ENCODE peak calls at places on chromosomes 1 and 21, in eight cellular contexts. G is pancreas; Y is heart right ventricle; V is CD4-positive, alpha-beta memory T cell; L is cardiac muscle cell; A is IMR-90; X is PC-3; O is A673. N is an unnamed sample. For H3K4me1, the result is how much of the 10 kb centered on the place peaks cover.

GRCh38 chr1:21269461-21270085 is 20.7 kb downstream of the ECE1 start:
- DNase-seq in G (peak), Y (no peak), V (no peak), L (no peak), A (no peak), X (no peak), O (no peak), N (peak)

GRCh38 chr1:201309420-201309819 is 26.1 kb downstream of the PKP1 start:
- DNase-seq in G (no peak), Y (peak), V (no peak), L (peak), A (peak), X (peak), O (peak), N (peak)

GRCh38 chr1:201376464-201377374 is 761 bp downstream of the TNNT2 start:
- DNase-seq in G (no peak), Y (no peak), V (no peak), L (peak), A (peak), X (peak), O (peak), N (no peak)

GRCh38 chr1:91026777-91027176 is 4.9 kb upstream of the ZNF644 start:
- DNase-seq in G (no peak), Y (no peak), V (no peak), L (peak), A (peak), X (peak), O (no peak), N (no peak)

GRCh38 chr1:71047635-71048607 is at the start of gene PTGER3:
- DNase-seq in G (peak), Y (peak), V (no peak), L (peak), A (no peak), X (no peak), O (peak), N (peak)

GRCh38 chr1:236451796-236452373 is 57.8 kb downstream of the EDARADD start:
- DNase-seq in G (no peak), Y (no peak), V (peak), L (peak), A (no peak), X (peak), O (peak), N (no peak)

GRCh38 chr1:25168193-25169071 is 63.9 kb downstream of the SYF2 start:
- DNase-seq in G (no peak), Y (no peak), V (no peak), L (no peak), A (no peak), X (peak), O (no peak), N (no peak)

GRCh38 chr1:182189535-182190066 is 128.1 kb upstream of the ZNF648 start:
- DNase-seq in G (no peak), Y (no peak), V (no peak), L (no peak), A (no peak), X (no peak), O (no peak), N (no peak)

GRCh38 chr1:235074335-235075120 is 54.1 kb downstream of the TOMM20 start:
- DNase-seq in G (no peak), Y (peak), V (peak), L (peak), A (peak), X (peak), O (no peak), N (peak)

GRCh38 chr1:24535021-24535424 is 20.9 kb upstream of the NCMAP start:
- DNase-seq in G (no peak), Y (no peak), V (peak), L (no peak), A (no peak), X (no peak), O (no peak), N (peak)

GRCh38 chr1:241658081-241658793 is 6.2 kb downstream of the WDR64 start:
- DNase-seq in G (no peak), Y (no peak), V (no peak), L (no peak), A (no peak), X (peak), O (no peak), N (no peak)

GRCh38 chr1:211210052-211210451 is 49.1 kb upstream of the RCOR3 start:
- DNase-seq in G (no peak), Y (no peak), V (no peak), L (peak), A (no peak), X (no peak), O (no peak), N (no peak)

GRCh38 chr1:20571427-20571826 is 17.5 kb upstream of the CDA start:
- DNase-seq in G (no peak), Y (no peak), V (no peak), L (no peak), A (no peak), X (no peak), O (no peak), N (no peak)

GRCh38 chr1:45802343-45803298 is 791 bp upstream of the MAST2 start:
- DNase-seq in G (no peak), Y (peak), V (no peak), L (peak), A (peak), X (peak), O (peak), N (peak)

GRCh38 chr21:18058731-18059398 is 185.8 kb upstream of the CHODL start:
- DNase-seq in G (no peak), Y (no peak), V (no peak), L (no peak), A (no peak), X (no peak), O (no peak), N (no peak)

GRCh38 chr1:82979593-82980230 is 1019.2 kb downstream of the TTLL7 start:
- DNase-seq in G (no peak), Y (no peak), V (no peak), L (no peak), A (no peak), X (no peak), O (no peak), N (no peak)

GRCh38 chr1:112172294-112172882 is 182.9 kb upstream of the KCND3 start:
- DNase-seq in G (no peak), Y (no peak), V (no peak), L (peak), A (peak), X (peak), O (peak), N (no peak)

GRCh38 chr1:10252508-10252907 is 42.1 kb downstream of the KIF1B start:
- DNase-seq in G (no peak), Y (no peak), V (no peak), L (peak), A (peak), X (peak), O (peak), N (no peak)

GRCh38 chr1:170964506-170964905 is 29.2 kb downstream of the MROH9 start:
- DNase-seq in G (no peak), Y (no peak), V (no peak), L (no peak), A (no peak), X (no peak), O (no peak), N (no peak)

GRCh38 chr1:116066868-116067563 is 44.2 kb upstream of the MAB21L3 start:
- DNase-seq in G (no peak), Y (no peak), V (no peak), L (peak), A (peak), X (no peak), O (no peak), N (no peak)

GRCh38 chr21:44713130-44713529 is 1.8 kb upstream of the TSPEAR start:
- DNase-seq in G (peak), Y (no peak), V (no peak), L (no peak), A (no peak), X (no peak), O (no peak), N (no peak)

GRCh38 chr1:172903581-172904220 is 147.0 kb downstream of the TNFSF18 start:
- DNase-seq in G (no peak), Y (no peak), V (no peak), L (no peak), A (peak), X (peak), O (no peak), N (no peak)

GRCh38 chr1:12409676-12410075 is 179.8 kb downstream of the VPS13D start:
- DNase-seq in G (no peak), Y (no peak), V (no peak), L (peak), A (no peak), X (no peak), O (no peak), N (no peak)

GRCh38 chr1:25944986-25945385 is 38.8 kb upstream of the STMN1 start:
- DNase-seq in G (no peak), Y (no peak), V (no peak), L (peak), A (peak), X (peak), O (peak), N (no peak)

GRCh38 chr1:233721003-233721595 is 107.2 kb downstream of the KCNK1 start:
- DNase-seq in G (no peak), Y (no peak), V (no peak), L (no peak), A (no peak), X (peak), O (no peak), N (no peak)

GRCh38 chr1:96388421-96389310 is 332.9 kb upstream of the PTBP2 start:
- DNase-seq in G (no peak), Y (no peak), V (no peak), L (no peak), A (peak), X (peak), O (no peak), N (no peak)

GRCh38 chr1:3597599-3597964 is 13.7 kb downstream of the MEGF6 start:
- DNase-seq in G (no peak), Y (no peak), V (no peak), L (no peak), A (no peak), X (no peak), O (no peak), N (no peak)

GRCh38 chr1:109771712-109772657 is 8.3 kb upstream of the EPS8L3 start:
- DNase-seq in G (no peak), Y (peak), V (no peak), L (no peak), A (no peak), X (no peak), O (no peak), N (peak)

GRCh38 chr1:65229754-65230339 is 79.5 kb upstream of the DNAJC6 start:
- DNase-seq in G (no peak), Y (no peak), V (no peak), L (no peak), A (no peak), X (no peak), O (no peak), N (no peak)

GRCh38 chr1:245113649-245114048 is 41.1 kb upstream of the KIF26B start:
- DNase-seq in G (no peak), Y (no peak), V (no peak), L (no peak), A (no peak), X (no peak), O (no peak), N (no peak)

GRCh38 chr1:85225624-85226380 is 25.0 kb upstream of the SYDE2 start:
- DNase-seq in G (no peak), Y (no peak), V (no peak), L (no peak), A (no peak), X (no peak), O (peak), N (no peak)

GRCh38 chr1:203038217-203038741 is 12.0 kb downstream of the PPFIA4 start:
- DNase-seq in G (no peak), Y (peak), V (no peak), L (peak), A (peak), X (peak), O (peak), N (no peak)

GRCh38 chr1:42940851-42941639 is 17.6 kb downstream of the SLC2A1 start:
- DNase-seq in G (no peak), Y (no peak), V (no peak), L (peak), A (peak), X (peak), O (peak), N (peak)

GRCh38 chr1:246537887-246538286 is 28.2 kb downstream of the TFB2M start:
- DNase-seq in G (no peak), Y (no peak), V (no peak), L (no peak), A (no peak), X (peak), O (no peak), N (no peak)

GRCh38 chr21:44352253-44352860 is 1.1 kb upstream of the TRPM2 start:
- DNase-seq in G (no peak), Y (no peak), V (no peak), L (no peak), A (no peak), X (no peak), O (no peak), N (no peak)

GRCh38 chr21:15065381-15066230 is 806 bp upstream of the NRIP1 start:
- DNase-seq in G (peak), Y (peak), V (peak), L (peak), A (peak), X (peak), O (peak), N (peak)

GRCh38 chr1:41671116-41671755 is 186.8 kb upstream of the EDN2 start:
- DNase-seq in G (no peak), Y (no peak), V (no peak), L (no peak), A (no peak), X (no peak), O (no peak), N (no peak)

GRCh38 chr1:224067621-224068457 is 46.1 kb upstream of the FBXO28 start:
- DNase-seq in G (no peak), Y (no peak), V (no peak), L (no peak), A (peak), X (peak), O (peak), N (no peak)

GRCh38 chr1:202122639-202123335 is at the start of gene GPR37L1:
- DNase-seq in G (peak), Y (peak), V (no peak), L (peak), A (peak), X (peak), O (no peak), N (no peak)

GRCh38 chr1:27569088-27569459 is 34.9 kb downstream of the AHDC1 start:
- DNase-seq in G (no peak), Y (no peak), V (no peak), L (no peak), A (no peak), X (no peak), O (no peak), N (no peak)
- H3K4me1 ChIP-seq in G (half or more), Y (half or more), V (under half), L (half or more), A (half or more), X (under half), O (under half), N (under half)

GRCh38 chr1:16015960-16016901 is 1.6 kb downstream of the HSPB7 start:
- DNase-seq in G (peak), Y (peak), V (no peak), L (no peak), A (no peak), X (no peak), O (no peak), N (no peak)
- H3K4me3 ChIP-seq in G (no peak), Y (peak), V (no peak), L (peak), A (no peak), X (no peak), O (no peak), N (no peak)

DNA sequence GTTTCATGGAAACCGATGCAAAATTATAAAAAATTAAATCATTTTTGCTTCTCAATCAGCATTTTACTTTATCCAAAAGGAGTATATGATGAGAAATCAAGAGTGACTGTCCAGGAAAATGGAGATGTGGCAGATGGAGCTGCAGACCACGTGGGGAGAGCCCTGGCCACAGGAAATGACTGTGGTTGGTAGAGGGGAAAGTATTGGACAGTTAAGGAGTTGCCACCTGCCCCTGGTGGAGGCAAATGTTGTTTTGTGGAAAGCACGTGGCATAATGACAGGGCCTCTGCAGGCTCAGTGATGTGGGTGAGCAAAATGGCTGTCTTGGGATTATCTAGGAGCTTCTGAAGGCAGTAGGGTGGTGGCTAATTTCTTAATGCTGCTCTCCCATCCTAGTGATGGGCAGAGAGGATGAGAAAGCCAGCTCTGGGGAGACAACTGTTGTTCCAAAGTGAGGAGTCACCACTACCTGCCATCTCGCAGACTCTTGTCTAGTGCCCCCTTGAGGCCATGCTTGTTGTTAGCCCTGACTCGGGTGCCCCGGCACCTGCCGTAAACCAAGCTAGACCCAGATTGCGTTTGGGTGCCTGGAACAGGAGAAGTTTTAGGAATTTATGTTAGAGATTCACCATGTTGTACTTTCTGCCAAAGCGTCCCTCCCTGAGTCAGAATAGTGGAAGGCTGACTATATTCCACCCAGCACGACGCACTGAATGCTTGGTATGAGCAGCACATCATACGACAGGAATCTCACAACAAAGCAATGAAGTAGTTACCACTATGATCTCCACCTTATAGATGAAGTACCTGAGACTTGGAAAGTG is 144.0 kb downstream of the ROR1 start:
- DNase-seq in G (no peak), Y (no peak), V (no peak), L (no peak), A (peak), X (peak), O (peak), N (no peak)
- H3K4me1 ChIP-seq in G (half or more), Y (under half), V (under half), L (under half), A (under half), X (under half), O (under half), N (under half)

GRCh38 chr1:40132383-40133121 is 28.6 kb upstream of the RLF start:
- DNase-seq in G (no peak), Y (no peak), V (no peak), L (peak), A (no peak), X (no peak), O (peak), N (no peak)
- H3K4me3 ChIP-seq in G (peak), Y (peak), V (no peak), L (no peak), A (peak), X (no peak), O (peak), N (no peak)

GRCh38 chr1:36247538-36247937 is 23.3 kb downstream of the THRAP3 start:
- DNase-seq in G (no peak), Y (no peak), V (no peak), L (no peak), A (no peak), X (no peak), O (no peak), N (no peak)

GRCh38 chr1:36253463-36253862 is 29.2 kb downstream of the THRAP3 start:
- DNase-seq in G (no peak), Y (no peak), V (no peak), L (peak), A (peak), X (no peak), O (peak), N (no peak)

GRCh38 chr1:36256558-36257374 is 32.5 kb downstream of the THRAP3 start:
- DNase-seq in G (no peak), Y (no peak), V (no peak), L (no peak), A (no peak), X (no peak), O (no peak), N (no peak)

GRCh38 chr1:36248250-36248894 is 24.1 kb downstream of the THRAP3 start:
- DNase-seq in G (no peak), Y (no peak), V (no peak), L (peak), A (peak), X (peak), O (no peak), N (peak)

DNA sequence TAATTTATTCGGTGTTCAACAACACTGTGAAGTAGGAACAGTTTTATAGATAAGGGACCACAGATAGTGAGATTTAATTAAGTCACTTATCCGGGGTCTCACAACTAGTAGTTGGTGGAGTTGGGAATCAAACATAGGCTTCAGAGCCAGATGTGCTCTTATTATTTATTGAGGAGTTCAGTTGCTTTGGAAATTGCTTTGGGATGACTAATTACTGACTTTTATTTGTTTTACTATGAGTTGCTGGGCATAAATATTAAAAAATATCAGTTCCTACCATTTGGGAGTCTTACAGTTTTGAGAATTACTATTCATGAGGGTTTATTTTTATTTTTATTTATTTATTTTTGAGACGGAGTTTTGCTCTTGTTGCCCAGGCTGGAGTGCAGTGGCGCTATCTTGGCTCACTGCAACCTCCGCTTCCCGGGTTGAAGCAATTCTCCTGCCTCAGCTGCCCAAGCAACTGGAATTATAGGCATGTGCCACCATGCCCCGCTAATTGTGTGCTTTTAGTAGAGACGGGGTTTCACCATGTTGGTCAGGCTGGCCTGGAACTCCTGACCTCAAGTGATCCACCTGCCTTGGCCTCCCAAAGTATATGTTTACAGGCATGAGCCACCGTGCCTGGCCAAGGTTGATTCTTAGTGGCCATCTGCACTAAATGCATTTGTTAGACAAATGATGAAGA is 27.7 kb downstream of the THRAP3 start:
- DNase-seq in G (no peak), Y (no peak), V (no peak), L (no peak), A (peak), X (peak), O (no peak), N (no peak)
- H3K4me1 ChIP-seq in G (under half), Y (half or more), V (half or more), L (under half), A (under half), X (under half), O (under half), N (under half)

GRCh38 chr1:35539073-35539823 is 18.0 kb downstream of the KIAA0319L start:
- DNase-seq in G (no peak), Y (no peak), V (peak), L (peak), A (no peak), X (no peak), O (no peak), N (peak)
- H3K4me3 ChIP-seq in G (no peak), Y (no peak), V (peak), L (no peak), A (no peak), X (no peak), O (no peak), N (no peak)

DNA sequence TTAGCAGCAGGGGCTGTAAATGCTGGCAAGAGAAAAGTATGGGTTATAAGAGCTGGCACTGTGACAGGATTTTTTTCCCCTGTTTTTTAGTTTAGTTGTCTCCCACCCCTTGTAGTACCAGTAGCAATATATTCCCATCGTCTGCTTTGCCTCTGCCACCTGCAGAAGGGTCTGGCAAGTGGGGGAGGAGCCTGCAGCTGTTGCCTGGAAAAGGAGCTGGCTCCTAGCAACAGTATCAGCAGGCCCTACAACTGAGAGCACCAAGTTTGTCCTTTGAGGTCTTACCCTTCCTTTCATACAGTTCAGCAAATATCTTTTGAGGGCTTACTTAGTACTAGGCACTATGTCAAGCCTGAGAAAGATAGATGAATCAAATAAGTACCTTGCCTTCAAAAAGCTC is 3.5 kb downstream of the LRRC42 start:
- DNase-seq in G (no peak), Y (no peak), V (no peak), L (no peak), A (no peak), X (no peak), O (no peak), N (no peak)
- H3K4me1 ChIP-seq in G (under half), Y (under half), V (under half), L (under half), A (under half), X (under half), O (under half), N (under half)

GRCh38 chr21:42377211-42377950 is 11.0 kb upstream of the TFF1 start:
- DNase-seq in G (no peak), Y (no peak), V (no peak), L (no peak), A (no peak), X (no peak), O (no peak), N (no peak)
- H3K4me3 ChIP-seq in G (no peak), Y (no peak), V (no peak), L (no peak), A (no peak), X (no peak), O (no peak), N (no peak)

N was measured in Peyer's patch.